ENCODE peak calls at places on chromosomes 6 and 20, in nine cellular contexts. J is neuronal stem cell; W is ovary; Y is esophagus squamous epithelium; R is mammary epithelial cell; I is tibial artery; T is pancreas; L is GM23248; E is CD4-positive, CD25-positive, alpha-beta regulatory T cell. M is an unnamed sample.

GRCh38 chr6:156777866-156778614 is 862 bp downstream of the ARID1B start:
- DNase-seq in J (peak; percentile 43), W (peak; percentile 76), Y (peak; percentile 23), R (peak; percentile 59), I (peak; percentile 37), T (peak; percentile 55), L (peak; percentile 82), E (peak; percentile 73), M (peak; percentile 55)

GRCh38 chr6:23027281-23027680 is 457.9 kb downstream of the HDGFL1 start:
- DNase-seq in J (no peak), W (no peak), Y (no peak), R (peak; percentile 36), I (no peak), T (no peak), L (no peak), E (no peak), M (no peak)

GRCh38 chr20:11880694-11881093 is 37.0 kb upstream of the BTBD3 start:
- DNase-seq in J (no peak), W (no peak), Y (no peak), R (peak; percentile 89), I (no peak), T (no peak), L (no peak), E (no peak), M (no peak)

GRCh38 chr6:163750436-163751031 is 336.0 kb downstream of the QKI start:
- DNase-seq in J (no peak), W (no peak), Y (no peak), R (peak; percentile 7), I (no peak), T (no peak), L (no peak), E (no peak), M (no peak)

GRCh38 chr6:118562959-118563358 is 14.9 kb downstream of the PLN start:
- DNase-seq in J (no peak), W (no peak), Y (no peak), R (peak; percentile 27), I (no peak), T (no peak), L (peak; percentile 85), E (no peak), M (no peak)

GRCh38 chr6:79385333-79385732 is 150.9 kb upstream of the HMGN3 start:
- DNase-seq in J (no peak), W (no peak), Y (no peak), R (no peak), I (no peak), T (no peak), L (no peak), E (no peak), M (no peak)

GRCh38 chr20:48624315-48625020 is 203.3 kb downstream of the PREX1 start:
- DNase-seq in J (no peak), W (no peak), Y (no peak), R (no peak), I (no peak), T (no peak), L (no peak), E (no peak), M (no peak)

GRCh38 chr6:8103726-8104125 is 1.4 kb upstream of the EEF1E1 start:
- DNase-seq in J (no peak), W (no peak), Y (no peak), R (no peak), I (no peak), T (no peak), L (no peak), E (no peak), M (no peak)

GRCh38 chr20:56363491-56363890 is 4.7 kb downstream of the FAM210B start:
- DNase-seq in J (no peak), W (no peak), Y (no peak), R (no peak), I (no peak), T (no peak), L (no peak), E (no peak), M (no peak)
- H3K4me3 ChIP-seq in J (no peak overlapping the region), W (no peak overlapping the region), Y (no peak overlapping the region), R (no peak overlapping the region), I (no peak overlapping the region), T (no peak overlapping the region), L (no peak overlapping the region), E (no peak overlapping the region), M (no peak overlapping the region)

DNA sequence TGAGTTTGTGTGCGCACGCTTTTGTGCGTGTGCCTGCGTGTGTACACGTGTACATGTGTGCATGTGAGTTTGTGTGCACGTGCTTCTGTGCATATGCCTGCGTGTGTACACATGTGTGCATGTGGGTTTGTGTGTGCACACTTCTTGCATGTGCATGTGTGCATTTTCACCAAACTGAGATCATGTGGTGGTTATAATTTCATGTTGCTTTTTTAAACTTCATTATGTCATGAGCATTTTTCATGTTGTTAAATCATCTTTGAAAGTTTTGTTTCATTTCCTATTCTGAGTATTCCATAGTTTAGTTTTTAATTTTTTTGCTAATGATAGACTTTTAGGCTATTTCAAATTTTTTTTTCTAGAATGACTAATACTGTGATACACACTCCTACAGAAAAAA is 6.4 kb upstream of the CST3 start:
- DNase-seq in J (no peak), W (no peak), Y (no peak), R (no peak), I (no peak), T (no peak), L (no peak), E (no peak), M (no peak)
- H3K4me1 ChIP-seq in J (peaks cover 1% of the 10 kb centered on the region), W (peaks cover 9% of the 10 kb centered on the region), Y (peaks cover 20% of the 10 kb centered on the region), R (peaks cover 19% of the 10 kb centered on the region), I (no peaks in the 10 kb centered on the region), T (no peaks in the 10 kb centered on the region), L (peaks cover 13% of the 10 kb centered on the region), E (no peaks in the 10 kb centered on the region), M (no peaks in the 10 kb centered on the region)

GRCh38 chr6:139323511-139324445 is 32.0 kb upstream of the TXLNB start:
- DNase-seq in J (peak; percentile 26), W (peak; percentile 72), Y (peak; percentile 18), R (peak; percentile 22), I (peak; percentile 66), T (peak; percentile 66), L (peak; percentile 69), E (peak; percentile 82), M (peak; percentile 63)
- H3K4me3 ChIP-seq in J (no peak overlapping the region), W (no peak overlapping the region), Y (peak overlapping the region; percentile 12), R (no peak overlapping the region), I (no peak overlapping the region), T (no peak overlapping the region), L (peak overlapping the region; percentile 42), E (peak overlapping the region; percentile 80), M (peak overlapping the region; percentile 86)

GRCh38 chr6:36608788-36609563 is 14.8 kb downstream of the SRSF3 start:
- DNase-seq in J (no peak), W (no peak), Y (no peak), R (no peak), I (no peak), T (no peak), L (peak; percentile 45), E (no peak), M (no peak)
- H3K4me1 ChIP-seq in J (no peaks in the 10 kb centered on the region), W (peaks cover 12% of the 10 kb centered on the region), Y (peaks cover 34% of the 10 kb centered on the region), R (peaks cover 29% of the 10 kb centered on the region), I (peaks cover 28% of the 10 kb centered on the region), T (peaks cover 46% of the 10 kb centered on the region), L (peaks cover 21% of the 10 kb centered on the region), E (peaks cover 23% of the 10 kb centered on the region), M (peaks cover 39% of the 10 kb centered on the region)

M was measured in CD8-positive, alpha-beta memory T cell.